ENCODE peak calls at places on chromosomes 4 and X, in six cellular contexts. M is ovary; B is mesenchymal stem cell; W is CD4-positive, CD25-positive, alpha-beta regulatory T cell; C is GM23248; R is left ventricle myocardium inferior. O is an unnamed sample. For H3K9me3, the result is how much of the 10 kb centered on the place peaks cover.

GRCh38 chrX:48919360-48919821 is 567 bp upstream of the PIM2 start:
- DNase-seq in M (no peak), B (no peak), W (no peak), C (peak), R (no peak), O (peak)

GRCh38 chr4:71004281-71004851 is 10.9 kb downstream of the DCK start:
- DNase-seq in M (no peak), B (no peak), W (peak), C (no peak), R (no peak), O (peak)

GRCh38 chrX:139892512-139892911 is 40.3 kb downstream of the ATP11C start:
- DNase-seq in M (no peak), B (no peak), W (no peak), C (no peak), R (no peak), O (no peak)

GRCh38 chr4:83356899-83357661 is 22.4 kb upstream of the HPSE start:
- DNase-seq in M (peak), B (peak), W (no peak), C (peak), R (no peak), O (no peak)

GRCh38 chr4:155143512-155143911 is 64.9 kb upstream of the NPY2R start:
- DNase-seq in M (no peak), B (no peak), W (no peak), C (no peak), R (no peak), O (no peak)

GRCh38 chrX:136692271-136692670 is 44.3 kb downstream of the CD40LG start:
- DNase-seq in M (no peak), B (no peak), W (no peak), C (peak), R (no peak), O (no peak)

GRCh38 chrX:136755411-136755810 is 25.3 kb downstream of the ARHGEF6 start:
- DNase-seq in M (no peak), B (no peak), W (no peak), C (no peak), R (no peak), O (no peak)

GRCh38 chrX:132169554-132169953 is 41.7 kb upstream of the FRMD7 start:
- DNase-seq in M (no peak), B (no peak), W (no peak), C (no peak), R (no peak), O (no peak)

GRCh38 chr4:77072195-77072753 is 3.5 kb downstream of the CCNI start:
- DNase-seq in M (no peak), B (no peak), W (peak), C (no peak), R (no peak), O (peak)

GRCh38 chr4:52244103-52244772 is 193.1 kb downstream of the SPATA18 start:
- DNase-seq in M (no peak), B (no peak), W (no peak), C (no peak), R (no peak), O (no peak)

GRCh38 chr4:40196724-40197281 is at the start of gene RHOH:
- DNase-seq in M (no peak), B (no peak), W (peak), C (no peak), R (no peak), O (peak)

GRCh38 chrX:41734530-41734929 is 10.5 kb downstream of the GPR82 start:
- DNase-seq in M (no peak), B (peak), W (no peak), C (peak), R (no peak), O (no peak)

GRCh38 chrX:56564182-56564885 is 907 bp downstream of the UBQLN2 start:
- DNase-seq in M (peak), B (peak), W (peak), C (peak), R (no peak), O (no peak)

GRCh38 chr4:55396305-55397023 is 707 bp downstream of the TMEM165 start:
- DNase-seq in M (peak), B (peak), W (peak), C (peak), R (peak), O (peak)

GRCh38 chr4:82954212-82954611 is 53.7 kb downstream of the THAP9 start:
- DNase-seq in M (no peak), B (no peak), W (no peak), C (no peak), R (no peak), O (no peak)

GRCh38 chrX:155188786-155189185 is 27.5 kb upstream of the VBP1 start:
- DNase-seq in M (no peak), B (no peak), W (peak), C (no peak), R (no peak), O (no peak)

GRCh38 chrX:70001269-70001668 is 48.5 kb downstream of the AWAT2 start:
- DNase-seq in M (no peak), B (no peak), W (no peak), C (no peak), R (peak), O (no peak)

GRCh38 chr4:79083406-79084010 is 144.3 kb upstream of the PAQR3 start:
- DNase-seq in M (peak), B (peak), W (no peak), C (no peak), R (no peak), O (no peak)

GRCh38 chr4:113758361-113758760 is 3.2 kb downstream of the CAMK2D start:
- DNase-seq in M (no peak), B (peak), W (no peak), C (peak), R (no peak), O (no peak)

GRCh38 chrX:85808217-85808616 is 239.1 kb downstream of the CHM start:
- DNase-seq in M (no peak), B (no peak), W (no peak), C (no peak), R (no peak), O (no peak)
- H3K9me3 ChIP-seq in M (under half), B (under half), W (under half), C (under half), R (under half), O (under half)

GRCh38 chrX:81728622-81729021 is 526.7 kb downstream of the SH3BGRL start:
- DNase-seq in M (no peak), B (no peak), W (no peak), C (no peak), R (no peak), O (no peak)
- H3K9me3 ChIP-seq in M (under half), B (half or more), W (under half), C (under half), R (under half), O (under half)

GRCh38 chr4:98928505-98929340 is at the start of gene EIF4E:
- DNase-seq in M (peak), B (peak), W (peak), C (peak), R (peak), O (peak)

GRCh38 chr4:98935633-98936032 is 6.7 kb upstream of the EIF4E start:
- DNase-seq in M (no peak), B (no peak), W (no peak), C (no peak), R (no peak), O (no peak)

GRCh38 chr4:98930311-98930865 is 1.5 kb upstream of the EIF4E start:
- DNase-seq in M (no peak), B (peak), W (peak), C (no peak), R (no peak), O (no peak)

GRCh38 chr4:98929341-98930267 is 671 bp upstream of the EIF4E start:
- DNase-seq in M (peak), B (peak), W (peak), C (peak), R (peak), O (peak)

GRCh38 chr4:98932539-98932938 is 3.6 kb upstream of the EIF4E start:
- DNase-seq in M (no peak), B (peak), W (no peak), C (peak), R (no peak), O (no peak)
- H3K9me3 ChIP-seq in M (under half), B (under half), W (under half), C (under half), R (under half), O (under half)

GRCh38 chr4:4803904-4804296 is 55.6 kb upstream of the MSX1 start:
- DNase-seq in M (no peak), B (no peak), W (no peak), C (no peak), R (no peak), O (no peak)

GRCh38 chr4:4810365-4810764 is 49.1 kb upstream of the MSX1 start:
- DNase-seq in M (no peak), B (no peak), W (no peak), C (no peak), R (no peak), O (no peak)

GRCh38 chr4:4803216-4803903 is 56.1 kb upstream of the MSX1 start:
- DNase-seq in M (no peak), B (no peak), W (no peak), C (no peak), R (no peak), O (no peak)

GRCh38 chr4:4801013-4801412 is 58.5 kb upstream of the MSX1 start:
- DNase-seq in M (no peak), B (no peak), W (no peak), C (peak), R (no peak), O (no peak)

DNA sequence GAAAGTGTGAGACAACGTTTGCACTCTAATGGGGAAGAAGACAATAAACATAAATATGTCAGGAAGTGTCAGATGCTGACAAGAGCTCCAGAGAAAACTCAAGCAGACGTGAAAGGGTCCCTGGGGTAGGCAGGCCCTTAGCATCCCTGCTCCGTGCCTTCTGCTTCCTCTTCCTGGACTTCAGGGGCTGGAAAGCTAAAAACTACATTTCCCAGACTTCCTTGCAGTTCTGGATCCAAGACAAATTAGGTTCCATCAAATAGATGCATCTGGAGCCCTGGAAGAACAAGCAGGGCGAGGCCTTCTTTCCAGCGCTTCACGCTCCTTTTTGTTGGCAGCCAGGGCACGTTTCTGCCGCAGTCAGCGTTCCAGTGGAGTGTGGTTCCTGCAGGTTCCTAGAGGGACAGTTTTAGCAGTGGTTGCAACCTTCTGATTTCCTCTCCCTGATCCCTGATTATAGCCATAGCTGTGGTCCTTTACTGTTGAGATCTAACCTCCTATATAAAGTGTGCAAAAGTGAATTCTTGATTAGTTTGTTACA is 53.6 kb upstream of the MSX1 start:
- DNase-seq in M (no peak), B (no peak), W (no peak), C (no peak), R (no peak), O (no peak)
- H3K9me3 ChIP-seq in M (under half), B (under half), W (under half), C (under half), R (under half), O (under half)

O was measured in CD4-positive, alpha-beta T cell.